ENCODE peak calls at places on chromosomes 2 and 18, in eight cellular contexts. A, W, P, Z, B, G, R and Y are unnamed samples.

GRCh38 chr18:12686100-12686499 is 16.4 kb downstream of the CEP76 start:
- DNase-seq in A (no peak), G (peak), R (no peak), Z (no peak), P (no peak), W (no peak), B (peak), Y (no peak)

GRCh38 chr2:212109217-212109616 is 429.4 kb downstream of the ERBB4 start:
- DNase-seq in A (no peak), B (no peak), Z (no peak), G (no peak), W (no peak), R (no peak), P (no peak), Y (no peak)

GRCh38 chr18:31983020-31983419 is 35.6 kb upstream of the RNF125 start:
- DNase-seq in Z (no peak), W (no peak), P (no peak), R (no peak), A (no peak), G (no peak), B (no peak), Y (no peak)

GRCh38 chr2:215553946-215554345 is 118.1 kb upstream of the FN1 start:
- DNase-seq in R (no peak), Z (no peak), B (no peak), P (no peak), A (no peak), G (no peak), W (no peak), Y (no peak)

GRCh38 chr2:238100821-238101771 is 956 bp downstream of the ESPNL start:
- DNase-seq in Z (no peak), G (no peak), R (no peak), B (no peak), A (no peak), W (peak), P (no peak), Y (no peak)

GRCh38 chr2:127143851-127144782 is 37.2 kb upstream of the BIN1 start:
- DNase-seq in Z (peak), P (no peak), G (peak), B (no peak), R (no peak), A (no peak), W (no peak), Y (no peak)

GRCh38 chr18:51068111-51068510 is 38.1 kb downstream of the SMAD4 start:
- DNase-seq in R (no peak), Z (peak), W (no peak), G (peak), A (no peak), B (peak), P (no peak), Y (no peak)

GRCh38 chr2:232890896-232891601 is 21.0 kb downstream of the SNORC start:
- DNase-seq in Z (no peak), B (no peak), G (peak), R (no peak), P (peak), W (peak), A (no peak), Y (peak)

GRCh38 chr2:198374375-198375072 is 570.1 kb downstream of the PLCL1 start:
- DNase-seq in Z (peak), R (no peak), A (no peak), P (no peak), W (no peak), G (peak), B (peak), Y (no peak)

GRCh38 chr18:31275722-31276463 is 42.1 kb upstream of the DSG1 start:
- DNase-seq in P (no peak), G (no peak), Z (peak), B (peak), W (no peak), R (no peak), A (no peak), Y (no peak)

GRCh38 chr18:77131652-77132368 is 773 bp downstream of the MBP start:
- DNase-seq in P (peak), R (no peak), B (peak), G (no peak), A (peak), W (peak), Z (no peak), Y (no peak)

GRCh38 chr18:29226201-29226600 is 1049.3 kb upstream of the CDH2 start:
- DNase-seq in R (no peak), G (peak), W (no peak), Z (peak), P (no peak), B (peak), A (no peak), Y (no peak)

GRCh38 chr2:85244798-85245197 is 83.0 kb downstream of the TGOLN2 start:
- DNase-seq in R (no peak), Z (no peak), W (no peak), G (no peak), B (no peak), P (peak), A (no peak), Y (peak)

GRCh38 chr18:36499938-36500337 is 202.4 kb downstream of the FHOD3 start:
- DNase-seq in Z (peak), B (no peak), R (no peak), P (no peak), G (no peak), W (no peak), A (no peak), Y (no peak)

GRCh38 chr18:2070636-2071035 is 500.7 kb downstream of the METTL4 start:
- DNase-seq in R (no peak), W (no peak), G (no peak), P (no peak), Z (no peak), B (no peak), A (no peak), Y (no peak)

GRCh38 chr2:10448208-10448645 is at the start of gene ODC1:
- DNase-seq in B (peak), W (peak), G (peak), Z (peak), P (peak), R (peak), A (peak), Y (peak)

GRCh38 chr2:26251893-26252292 is 7.2 kb downstream of the HADHB start:
- DNase-seq in R (no peak), A (peak), W (no peak), Z (peak), P (no peak), G (peak), B (no peak), Y (no peak)

GRCh38 chr2:74179063-74179865 is 585 bp upstream of the MOB1A start:
- DNase-seq in Z (no peak), A (no peak), G (no peak), B (no peak), R (no peak), P (peak), W (no peak), Y (no peak)

GRCh38 chr2:217837001-217837491 is 165.7 kb downstream of the TNS1 start:
- DNase-seq in B (peak), R (no peak), Z (peak), A (peak), P (no peak), G (no peak), W (no peak), Y (no peak)

GRCh38 chr2:36376319-36376765 is 20.8 kb downstream of the CRIM1 start:
- DNase-seq in G (peak), Z (no peak), W (peak), A (peak), R (no peak), B (peak), P (no peak), Y (no peak)

GRCh38 chr2:69960821-69961220 is 610 bp downstream of the ASPRV1 start:
- DNase-seq in R (no peak), G (no peak), P (no peak), Z (no peak), W (no peak), A (no peak), B (no peak), Y (no peak)

GRCh38 chr2:141557329-141558098 is 573.3 kb downstream of the LRP1B start:
- DNase-seq in P (no peak), A (no peak), Z (peak), W (no peak), B (peak), R (no peak), G (peak), Y (no peak)

GRCh38 chr2:59664946-59665345 is 888.5 kb downstream of the BCL11A start:
- DNase-seq in P (peak), G (no peak), A (no peak), B (no peak), R (no peak), Z (no peak), W (no peak), Y (no peak)

GRCh38 chr2:9629222-9630000 is 1.4 kb downstream of the YWHAQ start:
- DNase-seq in R (no peak), W (no peak), P (no peak), G (peak), B (peak), Z (peak), A (no peak), Y (no peak)

GRCh38 chr2:217451634-217452033 is 551.2 kb downstream of the TNS1 start:
- DNase-seq in P (no peak), R (no peak), A (no peak), B (peak), Z (peak), W (no peak), G (peak), Y (no peak)

GRCh38 chr18:51211552-51211951 is 14.1 kb upstream of the MEX3C start:
- DNase-seq in G (peak), Z (peak), B (peak), A (peak), W (no peak), R (peak), P (no peak), Y (no peak)

GRCh38 chr18:67519582-67519981 is 3.1 kb upstream of the DSEL start:
- DNase-seq in A (no peak), B (peak), R (no peak), G (peak), P (no peak), Z (peak), W (no peak), Y (no peak)

GRCh38 chr2:62118160-62118559 is 77.8 kb upstream of the B3GNT2 start:
- DNase-seq in B (no peak), G (peak), W (no peak), P (no peak), R (no peak), A (no peak), Z (peak), Y (no peak)

GRCh38 chr2:222655406-222655747 is 515 bp downstream of the FARSB start:
- DNase-seq in G (peak), W (no peak), Z (peak), B (peak), P (no peak), R (no peak), A (no peak), Y (no peak)

GRCh38 chr2:16625759-16626158 is 39.9 kb downstream of the CYRIA start:
- DNase-seq in A (no peak), Z (no peak), R (no peak), W (no peak), G (no peak), P (no peak), B (no peak), Y (no peak)

GRCh38 chr2:11578986-11579774 is 45.3 kb downstream of the GREB1 start:
- DNase-seq in B (no peak), P (peak), Z (no peak), R (no peak), A (no peak), W (no peak), G (no peak), Y (no peak)

GRCh38 chr2:208266641-208267335 is 733 bp downstream of the PIKFYVE start:
- DNase-seq in P (no peak), B (peak), R (no peak), Z (no peak), A (no peak), W (no peak), G (peak), Y (no peak)

GRCh38 chr2:66574701-66575624 is 140.0 kb downstream of the MEIS1 start:
- DNase-seq in Z (peak), P (no peak), B (peak), W (peak), G (peak), R (no peak), A (peak), Y (no peak)
- TF ChIP-seq CTCF in Z (peak), P (peak), B (peak), W (no peak), G (peak), R (peak), A (peak), Y (peak)

GRCh38 chr2:192814376-192814775 is 619.6 kb upstream of the TMEFF2 start:
- DNase-seq in Z (no peak), R (no peak), G (no peak), A (no peak), B (no peak), P (no peak), W (no peak), Y (no peak)
- TF ChIP-seq CTCF in Z (no peak), R (no peak), G (no peak), A (no peak), B (no peak), P (no peak), W (no peak), Y (no peak)

GRCh38 chr2:128290356-128290755 is 28.3 kb downstream of the HS6ST1 start:
- DNase-seq in A (no peak), P (no peak), R (no peak), G (peak), W (no peak), B (no peak), Z (peak), Y (no peak)
- TF ChIP-seq CTCF in A (no peak), P (no peak), R (no peak), G (no peak), W (no peak), B (no peak), Z (no peak), Y (no peak)

DNA sequence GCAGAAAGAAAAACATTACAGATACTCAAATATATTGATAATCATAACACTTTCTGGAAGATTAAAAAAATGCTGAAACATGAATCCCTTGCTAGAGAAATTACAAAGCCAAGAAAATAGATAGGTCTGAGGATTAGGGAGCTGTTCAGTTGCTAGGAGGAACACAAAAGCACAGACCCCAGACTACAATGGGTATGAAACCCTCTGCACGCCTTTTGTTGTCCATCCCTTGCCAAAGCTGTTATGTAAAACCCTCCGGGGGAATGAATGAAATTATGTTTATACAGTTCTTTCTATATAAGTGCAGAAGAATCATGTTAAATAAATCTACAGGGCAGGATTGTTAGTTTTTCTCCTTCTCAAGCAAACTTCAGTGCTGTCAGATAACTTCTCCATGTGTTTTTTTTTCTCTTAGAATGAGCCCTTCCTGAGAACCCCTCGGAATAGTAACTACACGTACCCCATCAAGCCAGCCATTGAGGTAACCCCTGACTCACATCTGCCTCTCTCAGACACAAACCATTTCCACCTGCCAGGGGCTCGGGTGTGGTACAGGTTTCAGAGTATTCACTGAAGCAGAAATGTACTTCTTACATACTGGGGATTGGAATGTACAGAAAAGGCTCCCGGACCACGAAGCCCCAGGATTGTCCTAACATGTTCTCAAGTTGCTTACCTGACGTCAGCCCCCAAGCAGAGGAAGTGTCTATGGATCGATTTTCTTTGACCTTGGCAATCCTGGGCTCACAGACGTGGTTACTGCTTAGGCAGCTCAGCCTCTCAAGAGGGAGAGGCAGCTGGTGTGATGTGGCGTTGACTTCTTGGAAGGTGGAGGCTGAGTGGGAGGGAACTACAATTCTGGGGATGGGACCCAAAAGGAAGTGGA is 118.0 kb downstream of the PLB1 start:
- DNase-seq in B (peak), A (no peak), G (peak), R (no peak), P (peak), Z (peak), W (no peak), Y (peak)
- TF ChIP-seq CTCF in B (no peak), A (no peak), G (no peak), R (no peak), P (no peak), Z (no peak), W (no peak), Y (no peak)

GRCh38 chr2:148829618-148830017 is 45.4 kb upstream of the KIF5C start:
- DNase-seq in G (no peak), Z (no peak), W (no peak), B (peak), A (no peak), R (no peak), P (no peak), Y (no peak)
- TF ChIP-seq CTCF in G (no peak), Z (no peak), W (no peak), B (peak), A (no peak), R (no peak), P (no peak), Y (no peak)

GRCh38 chr2:204360218-204361007 is 184.9 kb upstream of the PARD3B start:
- DNase-seq in R (no peak), B (no peak), G (no peak), P (no peak), W (no peak), A (no peak), Z (no peak), Y (no peak)
- TF ChIP-seq CTCF in R (no peak), B (peak), G (no peak), P (no peak), W (no peak), A (no peak), Z (no peak), Y (no peak)

DNA sequence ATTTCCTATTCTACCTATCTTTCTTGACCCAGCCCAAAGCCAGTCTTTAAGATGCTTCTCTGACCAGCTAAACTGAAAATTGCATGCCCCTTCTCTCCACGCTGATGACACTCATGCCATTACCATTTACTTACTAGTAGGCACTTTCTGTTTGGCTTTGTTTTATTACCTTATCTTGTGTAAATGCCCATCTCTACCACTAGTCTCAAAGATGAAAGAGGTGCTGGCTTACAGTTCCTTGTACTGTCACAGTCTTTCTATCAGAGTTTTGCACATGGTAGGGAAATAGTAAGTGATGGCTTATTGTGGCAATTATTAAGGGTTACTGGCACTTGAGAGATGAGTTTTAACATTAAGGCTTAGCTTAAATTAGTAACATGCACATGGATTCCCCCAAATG is 352.1 kb downstream of the RBM43 start:
- DNase-seq in G (no peak), B (peak), Z (no peak), W (no peak), R (no peak), A (no peak), P (no peak), Y (no peak)
- TF ChIP-seq CTCF in G (peak), B (no peak), Z (no peak), W (no peak), R (no peak), A (no peak), P (no peak), Y (peak)